ENCODE peak calls at places on chromosomes 4 and X, in four cellular contexts. B, C, E and H are unnamed samples. For H3K4me1, the result is how much of the 10 kb centered on the place peaks cover.

GRCh38 chrX:150966235-150966634 is 16.9 kb upstream of the HMGB3 start:
- DNase-seq in B (no peak), C (no peak), E (no peak), H (no peak)

GRCh38 chrX:145213504-145213903 is 33.8 kb upstream of the SPANXN1 start:
- DNase-seq in B (no peak), C (no peak), E (peak), H (no peak)

GRCh38 chr4:185395255-185395955 is at the start of gene LRP2BP:
- DNase-seq in B (no peak), C (no peak), E (no peak), H (no peak)

GRCh38 chr4:67875011-67875410 is 8.8 kb downstream of the TMPRSS11D start:
- DNase-seq in B (no peak), C (no peak), E (no peak), H (no peak)

GRCh38 chr4:141077611-141078225 is 55.6 kb downstream of the RNF150 start:
- DNase-seq in B (no peak), C (no peak), E (no peak), H (peak)

GRCh38 chr4:53094040-53094439 is 231.9 kb downstream of the RASL11B start:
- DNase-seq in B (no peak), C (no peak), E (no peak), H (no peak)

GRCh38 chr4:8538703-8539567 is 41.3 kb upstream of the GPR78 start:
- DNase-seq in B (peak), C (no peak), E (peak), H (no peak)

GRCh38 chrX:30821116-30821515 is 67.9 kb downstream of the TAB3 start:
- DNase-seq in B (no peak), C (no peak), E (no peak), H (no peak)

GRCh38 chr4:42411803-42412202 is 14.5 kb downstream of the SHISA3 start:
- DNase-seq in B (no peak), C (no peak), E (no peak), H (no peak)

GRCh38 chr4:38526412-38526811 is 137.6 kb upstream of the KLF3 start:
- DNase-seq in B (no peak), C (no peak), E (no peak), H (no peak)

GRCh38 chr4:173699841-173700475 is 169.9 kb upstream of the HAND2 start:
- DNase-seq in B (no peak), C (no peak), E (no peak), H (no peak)

GRCh38 chr4:72971572-72971971 is 97.9 kb downstream of the COX18 start:
- DNase-seq in B (no peak), C (no peak), E (peak), H (no peak)

GRCh38 chrX:107878106-107878505 is 52.4 kb downstream of the MID2 start:
- DNase-seq in B (no peak), C (no peak), E (no peak), H (no peak)

GRCh38 chrX:69107231-69107739 is 58.0 kb downstream of the PJA1 start:
- DNase-seq in B (peak), C (no peak), E (no peak), H (peak)

GRCh38 chrX:131783555-131784338 is 239.4 kb upstream of the STK26 start:
- DNase-seq in B (peak), C (no peak), E (peak), H (no peak)

GRCh38 chrX:25015486-25016360 is at the start of gene ARX:
- DNase-seq in B (peak), C (no peak), E (peak), H (peak)

GRCh38 chrX:45381366-45381765 is 180.7 kb upstream of the DIPK2B start:
- DNase-seq in B (no peak), C (no peak), E (no peak), H (no peak)

GRCh38 chr4:67871867-67872266 is 11.9 kb downstream of the TMPRSS11D start:
- DNase-seq in B (no peak), C (no peak), E (peak), H (no peak)

GRCh38 chr4:37243722-37244582 is 591 bp upstream of the NWD2 start:
- DNase-seq in B (no peak), C (no peak), E (peak), H (no peak)

GRCh38 chr4:139764686-139765085 is 99.1 kb downstream of the MGST2 start:
- DNase-seq in B (no peak), C (peak), E (no peak), H (peak)

GRCh38 chrX:142089193-142089592 is 115.9 kb downstream of the MAGEC2 start:
- DNase-seq in B (no peak), C (no peak), E (peak), H (no peak)

GRCh38 chr4:42843694-42844093 is 48.8 kb upstream of the GRXCR1 start:
- DNase-seq in B (no peak), C (no peak), E (no peak), H (no peak)

GRCh38 chrX:41045960-41046567 is 39.2 kb upstream of the USP9X start:
- DNase-seq in B (peak), C (no peak), E (peak), H (no peak)

GRCh38 chr4:780730-781492 is 45.0 kb downstream of the CPLX1 start:
- DNase-seq in B (no peak), C (no peak), E (no peak), H (no peak)

GRCh38 chr4:5517372-5517771 is 191.0 kb downstream of the EVC2 start:
- DNase-seq in B (no peak), C (no peak), E (no peak), H (no peak)

DNA sequence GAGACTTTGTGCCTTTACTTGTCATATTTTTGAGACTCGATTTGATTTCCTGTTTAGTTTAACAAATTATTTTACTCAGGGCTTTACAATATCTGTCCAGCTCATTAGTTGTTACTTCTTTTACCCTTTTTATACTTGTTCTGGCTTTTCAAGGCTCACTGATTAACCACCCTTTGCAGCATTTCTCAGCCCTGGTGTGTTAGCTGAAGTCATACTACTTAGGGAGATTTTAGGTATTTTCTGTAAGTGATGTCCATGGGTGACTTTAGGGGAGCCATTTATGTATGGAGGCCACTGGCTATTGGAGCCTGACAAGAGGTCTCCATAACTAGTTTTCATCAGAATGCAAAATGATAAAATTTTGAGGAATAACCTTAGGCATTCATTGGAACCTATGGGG is 147.2 kb downstream of the RPA4 start:
- DNase-seq in B (no peak), C (no peak), E (no peak), H (no peak)
- H3K4me1 ChIP-seq in B (under half), C (under half), E (under half), H (under half)

GRCh38 chrX:119190251-119190651 is 45.8 kb upstream of the PGRMC1 start:
- DNase-seq in B (no peak), C (no peak), E (no peak), H (peak)

GRCh38 chrX:119190736-119191282 is 45.3 kb upstream of the PGRMC1 start:
- DNase-seq in B (no peak), C (no peak), E (peak), H (peak)

GRCh38 chrX:119189115-119189514 is 47.0 kb upstream of the PGRMC1 start:
- DNase-seq in B (no peak), C (no peak), E (no peak), H (no peak)

GRCh38 chrX:119189586-119189985 is 46.5 kb upstream of the PGRMC1 start:
- DNase-seq in B (peak), C (no peak), E (no peak), H (peak)

DNA sequence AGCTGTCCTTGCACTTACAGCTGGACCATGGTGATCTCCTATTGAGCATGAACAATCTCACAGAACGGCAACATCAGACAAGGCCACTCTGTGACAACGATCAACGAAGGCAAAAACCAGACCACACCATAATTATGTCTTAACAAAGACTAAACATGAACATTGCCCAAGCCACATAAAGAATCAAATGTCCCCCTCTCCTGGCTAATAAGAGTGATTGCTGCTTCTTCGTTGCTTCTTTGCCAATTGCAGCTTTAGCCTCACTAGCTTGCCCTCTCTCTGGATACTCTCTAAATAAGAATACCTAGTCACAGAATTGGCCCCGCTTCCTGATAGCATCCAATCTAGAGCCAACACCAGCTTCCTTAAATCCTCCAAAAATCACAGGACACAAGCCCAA is 41.5 kb upstream of the PGRMC1 start:
- DNase-seq in B (no peak), C (no peak), E (peak), H (no peak)
- TF ChIP-seq CTCF in B (no peak), C (no peak), E (peak), H (peak)

GRCh38 chrX:123962006-123962485 is 540 bp downstream of the STAG2 start:
- DNase-seq in B (no peak), C (no peak), E (no peak), H (no peak)
- TF ChIP-seq POLR2A in B (no peak), C (no peak), E (no peak), H (no peak)

GRCh38 chrX:10087391-10087790 is 69.4 kb upstream of the CLCN4 start:
- DNase-seq in B (no peak), C (no peak), E (no peak), H (no peak)

GRCh38 chrX:10083809-10084208 is 73.0 kb upstream of the CLCN4 start:
- DNase-seq in B (no peak), C (no peak), E (no peak), H (no peak)

GRCh38 chrX:10085223-10085622 is 71.6 kb upstream of the CLCN4 start:
- DNase-seq in B (no peak), C (no peak), E (no peak), H (no peak)

GRCh38 chrX:10089378-10089795 is 67.4 kb upstream of the CLCN4 start:
- DNase-seq in B (peak), C (no peak), E (peak), H (no peak)

GRCh38 chrX:10086683-10087082 is 70.1 kb upstream of the CLCN4 start:
- DNase-seq in B (no peak), C (no peak), E (no peak), H (no peak)
- H3K4me1 ChIP-seq in B (under half), C (under half), E (under half), H (half or more)